ENCODE peak calls at places on chromosome 9, in five cellular contexts. C is WERI-Rb-1; O is left lung; T is CD4-positive, alpha-beta memory T cell; B is neural progenitor cell. I is an unnamed sample.

GRCh38 chr9:80793706-80794105 is 895.6 kb downstream of the TLE1 start:
- DNase-seq in O (no peak), C (no peak), T (no peak), B (no peak), I (no peak)

GRCh38 chr9:8600914-8601680 is 801.5 kb upstream of the DMAC1 start:
- DNase-seq in B (no peak), O (no peak), C (no peak), T (no peak), I (peak)

GRCh38 chr9:132826131-132826530 is 52.0 kb downstream of the AK8 start:
- DNase-seq in C (no peak), B (no peak), O (no peak), T (no peak), I (no peak)

GRCh38 chr9:33225319-33226152 is 14.4 kb upstream of the SPINK4 start:
- DNase-seq in B (peak), T (peak), C (peak), O (no peak), I (peak)

GRCh38 chr9:134575103-134575816 is 66.3 kb upstream of the COL5A1 start:
- DNase-seq in T (no peak), B (no peak), O (peak), C (no peak), I (no peak)

GRCh38 chr9:71766663-71767062 is 1.6 kb downstream of the CEMIP2 start:
- DNase-seq in B (no peak), O (no peak), C (no peak), T (peak), I (no peak)

GRCh38 chr9:93500571-93501298 is 47.4 kb upstream of the FAM120AOS start:
- DNase-seq in B (no peak), O (no peak), T (no peak), C (no peak), I (no peak)

GRCh38 chr9:86766912-86767311 is 180.4 kb downstream of the GAS1 start:
- DNase-seq in T (no peak), C (no peak), O (no peak), B (peak), I (no peak)

GRCh38 chr9:127931092-127931881 is 710 bp upstream of the PIP5KL1 start:
- DNase-seq in O (peak), B (peak), T (no peak), C (no peak), I (no peak)

GRCh38 chr9:17744786-17745185 is 165.9 kb downstream of the SH3GL2 start:
- DNase-seq in T (no peak), C (no peak), B (peak), O (no peak), I (no peak)

GRCh38 chr9:36278243-36278642 is 20.0 kb upstream of the GNE start:
- DNase-seq in B (no peak), O (no peak), T (no peak), C (no peak), I (no peak)

GRCh38 chr9:15642369-15642962 is 89.6 kb downstream of the CCDC171 start:
- DNase-seq in O (no peak), B (peak), C (no peak), T (peak), I (no peak)

GRCh38 chr9:34554211-34555001 is 31.6 kb upstream of the ENHO start:
- DNase-seq in B (no peak), T (no peak), C (peak), O (peak), I (no peak)

GRCh38 chr9:1429328-1429727 is 379.2 kb downstream of the DMRT2 start:
- DNase-seq in B (no peak), O (no peak), T (no peak), C (peak), I (no peak)

GRCh38 chr9:27168496-27168895 is 59.5 kb downstream of the TEK start:
- DNase-seq in T (no peak), C (no peak), B (no peak), O (no peak), I (no peak)

GRCh38 chr9:116589392-116590354 is 97.4 kb upstream of the TRIM32 start:
- DNase-seq in C (peak), T (no peak), O (no peak), B (peak), I (no peak)

GRCh38 chr9:131272212-131272611 is 4.1 kb downstream of the FAM78A start:
- DNase-seq in C (no peak), T (no peak), O (no peak), B (no peak), I (no peak)

GRCh38 chr9:18720691-18721090 is 246.7 kb downstream of the ADAMTSL1 start:
- DNase-seq in C (no peak), B (no peak), T (no peak), O (no peak), I (no peak)

GRCh38 chr9:22031664-22032411 is 22.7 kb upstream of the CDKN2B start:
- DNase-seq in O (no peak), T (no peak), C (no peak), B (no peak), I (no peak)

GRCh38 chr9:9912459-9912858 is 700.3 kb downstream of the PTPRD start:
- DNase-seq in C (no peak), O (no peak), B (peak), T (no peak), I (no peak)

GRCh38 chr9:112041536-112042243 is 133.4 kb downstream of the SUSD1 start:
- DNase-seq in T (no peak), O (no peak), C (no peak), B (peak), I (no peak)

GRCh38 chr9:133258061-133259015 is 16.7 kb downstream of the ABO start:
- DNase-seq in B (no peak), O (no peak), C (peak), T (no peak), I (no peak)

GRCh38 chr9:135992486-135993408 is 31.6 kb upstream of the UBAC1 start:
- DNase-seq in T (peak), O (peak), B (peak), C (peak), I (no peak)

GRCh38 chr9:137984520-137985257 is 107.1 kb downstream of the CACNA1B start:
- DNase-seq in B (no peak), O (no peak), T (no peak), C (no peak), I (peak)

GRCh38 chr9:31253800-31254762 is 1130.4 kb upstream of the ACO1 start:
- DNase-seq in B (no peak), T (no peak), C (no peak), O (no peak), I (no peak)

GRCh38 chr9:81150016-81150625 is 539.2 kb downstream of the TLE1 start:
- DNase-seq in O (no peak), T (no peak), B (no peak), C (no peak), I (no peak)

GRCh38 chr9:95399261-95399660 is 81.8 kb upstream of the FANCC start:
- DNase-seq in T (no peak), B (no peak), O (no peak), C (peak), I (no peak)

GRCh38 chr9:36328798-36329411 is 70.7 kb upstream of the GNE start:
- DNase-seq in B (peak), O (no peak), C (peak), T (peak), I (no peak)

GRCh38 chr9:121837113-121838010 is 185.9 kb downstream of the DAB2IP start:
- DNase-seq in T (no peak), O (no peak), B (no peak), C (peak), I (peak)

GRCh38 chr9:112169368-112169767 is 5.7 kb downstream of the SUSD1 start:
- DNase-seq in B (no peak), O (no peak), C (no peak), T (no peak), I (no peak)

GRCh38 chr9:127970401-127971313 is 10.1 kb downstream of the EEIG1 start:
- DNase-seq in T (peak), C (peak), B (peak), O (no peak), I (no peak)

GRCh38 chr9:2066312-2067273 is 51.4 kb downstream of the SMARCA2 start:
- DNase-seq in C (no peak), T (peak), O (no peak), B (peak), I (no peak)

GRCh38 chr9:106717686-106718085 is 145.3 kb upstream of the ZNF462 start:
- DNase-seq in C (no peak), B (no peak), O (peak), T (no peak), I (no peak)

GRCh38 chr9:120257483-120257882 is 322.5 kb downstream of the CDK5RAP2 start:
- DNase-seq in T (no peak), C (no peak), B (no peak), O (no peak), I (no peak)

GRCh38 chr9:113616716-113617496 is 153.4 kb downstream of the RGS3 start:
- DNase-seq in B (no peak), O (no peak), T (no peak), C (no peak), I (peak)

GRCh38 chr9:82584349-82584846 is 478.5 kb downstream of the RASEF start:
- DNase-seq in B (no peak), T (no peak), O (no peak), C (no peak), I (no peak)

GRCh38 chr9:82170079-82170662 is 181.6 kb downstream of the SPATA31D1 start:
- DNase-seq in O (no peak), B (peak), C (no peak), T (no peak), I (no peak)

GRCh38 chr9:121692606-121693505 is 41.4 kb downstream of the DAB2IP start:
- DNase-seq in C (peak), T (no peak), O (no peak), B (peak), I (no peak)

GRCh38 chr9:86903461-86904010 is 43.8 kb downstream of the GAS1 start:
- DNase-seq in B (no peak), O (no peak), C (no peak), T (no peak), I (no peak)

GRCh38 chr9:123043081-123043939 is 9.8 kb downstream of the GPR21 start:
- DNase-seq in T (no peak), B (no peak), O (no peak), C (no peak), I (no peak)
- H3K27ac ChIP-seq in T (no peak), B (no peak), O (no peak), C (no peak), I (no peak)

GRCh38 chr9:78566521-78566920 is 269.6 kb downstream of the PSAT1 start:
- DNase-seq in T (no peak), B (no peak), O (no peak), C (no peak), I (no peak)

GRCh38 chr9:78568774-78569173 is 271.8 kb downstream of the PSAT1 start:
- DNase-seq in T (no peak), O (no peak), B (no peak), C (no peak), I (no peak)

GRCh38 chr9:78565481-78565880 is 268.6 kb downstream of the PSAT1 start:
- DNase-seq in T (no peak), C (no peak), B (no peak), O (no peak), I (no peak)

GRCh38 chr9:78567693-78568092 is 270.8 kb downstream of the PSAT1 start:
- DNase-seq in B (peak), T (no peak), O (no peak), C (no peak), I (no peak)

DNA sequence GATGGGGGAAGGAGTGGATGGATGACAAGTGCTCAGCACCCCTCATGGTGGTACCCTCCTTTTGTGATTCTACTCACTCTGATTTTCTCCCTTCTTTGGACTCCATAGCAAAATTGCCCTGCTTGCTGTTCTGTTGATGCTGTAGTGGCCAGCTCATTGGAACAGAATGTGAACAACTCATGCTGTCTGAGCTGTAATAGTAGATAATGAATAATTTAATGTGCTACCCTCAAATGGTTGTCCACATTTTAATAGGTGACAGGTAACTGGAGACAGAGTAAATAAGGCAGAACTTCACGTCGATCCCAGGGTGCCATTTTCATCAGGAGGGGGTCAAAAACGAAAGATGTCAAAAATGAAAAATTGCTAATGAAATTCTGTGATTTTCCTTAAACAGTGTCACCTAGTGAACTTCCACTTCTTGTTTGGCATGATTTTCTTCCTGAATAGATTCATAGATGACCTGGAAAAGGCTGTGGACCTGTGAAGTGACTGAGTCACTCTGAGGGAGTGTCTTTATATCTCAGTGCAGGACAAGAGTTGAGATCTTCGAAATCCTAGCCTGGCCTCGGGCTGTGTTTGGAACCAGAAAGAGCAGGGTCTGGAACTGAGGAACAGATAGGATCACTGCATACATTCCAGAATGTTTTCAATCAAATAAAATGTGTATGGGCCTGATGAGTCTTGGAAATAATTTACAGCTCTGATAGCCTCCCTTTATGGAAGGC is 270.2 kb downstream of the PSAT1 start:
- DNase-seq in B (no peak), T (no peak), C (no peak), O (no peak), I (no peak)
- H3K4me3 ChIP-seq in B (no peak), T (no peak), C (no peak), O (no peak), I (no peak)

GRCh38 chr9:115498338-115498737 is 380.4 kb upstream of the TNC start:
- DNase-seq in O (no peak), T (no peak), C (no peak), B (no peak), I (no peak)
- H3K27ac ChIP-seq in O (no peak), T (no peak), C (no peak), B (no peak), I (no peak)

GRCh38 chr9:129834489-129835127 is 467 bp downstream of the C9orf78 start:
- DNase-seq in B (peak), C (no peak), O (no peak), T (peak), I (no peak)

GRCh38 chr9:129835128-129835859 is at the start of the genes C9orf78 and USP20:
- DNase-seq in B (peak), C (peak), O (peak), T (peak), I (peak)

GRCh38 chr9:129838707-129839259 is 3.5 kb downstream of the USP20 start:
- DNase-seq in O (no peak), B (no peak), T (no peak), C (no peak), I (no peak)

GRCh38 chr9:129835860-129836223 is 584 bp downstream of the USP20 start:
- DNase-seq in B (peak), C (no peak), O (no peak), T (no peak), I (peak)

GRCh38 chr9:129836342-129837007 is 1.2 kb downstream of the USP20 start:
- DNase-seq in O (no peak), B (peak), T (peak), C (no peak), I (no peak)
- H3K4me3 ChIP-seq in O (peak), B (peak), T (peak), C (peak), I (peak)

GRCh38 chr9:90003046-90003355 is 398.2 kb downstream of the GADD45G start:
- DNase-seq in O (no peak), C (no peak), B (no peak), T (no peak), I (peak)
- H3K27ac ChIP-seq in O (no peak), C (no peak), B (no peak), T (no peak), I (peak)